ENCODE peak calls at places on chromosomes 5 and 9, in four cellular contexts. M, N, V and W are unnamed samples.

GRCh38 chr5:57862471-57863282 is 380.1 kb upstream of the ACTBL2 start:
- DNase-seq in M (no peak), N (no peak), V (no peak), W (no peak)

GRCh38 chr5:74624501-74624900 is 16.0 kb downstream of the ENC1 start:
- DNase-seq in M (no peak), N (no peak), V (no peak), W (no peak)

GRCh38 chr5:38835887-38836286 is 9.9 kb upstream of the OSMR start:
- DNase-seq in M (no peak), N (no peak), V (no peak), W (no peak)

GRCh38 chr9:132166599-132166998 is 4.7 kb downstream of the NTNG2 start:
- DNase-seq in M (no peak), N (no peak), V (no peak), W (no peak)

GRCh38 chr9:83479765-83480164 is 58.4 kb downstream of the FRMD3 start:
- DNase-seq in M (no peak), N (no peak), V (no peak), W (no peak)

GRCh38 chr9:107733530-107733907 is 243.9 kb upstream of the KLF4 start:
- DNase-seq in M (no peak), N (no peak), V (peak; percentile 94), W (no peak)

GRCh38 chr9:79693750-79694149 is 122.0 kb downstream of the TLE4 start:
- DNase-seq in M (no peak), N (no peak), V (no peak), W (no peak)

GRCh38 chr5:53087596-53087995 is 22.0 kb downstream of the MOCS2 start:
- DNase-seq in M (no peak), N (no peak), V (no peak), W (no peak)

GRCh38 chr9:129285979-129286772 is 108.1 kb upstream of the IER5L start:
- DNase-seq in M (no peak), N (no peak), V (peak; percentile 55), W (no peak)

GRCh38 chr5:35096209-35096608 is 48.5 kb upstream of the AGXT2 start:
- DNase-seq in M (no peak), N (no peak), V (no peak), W (no peak)

GRCh38 chr5:173823721-173824567 is 64.2 kb upstream of the CPEB4 start:
- DNase-seq in M (no peak), N (no peak), V (no peak), W (no peak)

GRCh38 chr9:82031538-82032280 is 43.1 kb downstream of the SPATA31D1 start:
- DNase-seq in M (no peak), N (no peak), V (no peak), W (no peak)

GRCh38 chr5:158174918-158175663 is 316.1 kb upstream of the CLINT1 start:
- DNase-seq in M (peak; percentile 75), N (no peak), V (peak; percentile 84), W (peak; percentile 75)

DNA sequence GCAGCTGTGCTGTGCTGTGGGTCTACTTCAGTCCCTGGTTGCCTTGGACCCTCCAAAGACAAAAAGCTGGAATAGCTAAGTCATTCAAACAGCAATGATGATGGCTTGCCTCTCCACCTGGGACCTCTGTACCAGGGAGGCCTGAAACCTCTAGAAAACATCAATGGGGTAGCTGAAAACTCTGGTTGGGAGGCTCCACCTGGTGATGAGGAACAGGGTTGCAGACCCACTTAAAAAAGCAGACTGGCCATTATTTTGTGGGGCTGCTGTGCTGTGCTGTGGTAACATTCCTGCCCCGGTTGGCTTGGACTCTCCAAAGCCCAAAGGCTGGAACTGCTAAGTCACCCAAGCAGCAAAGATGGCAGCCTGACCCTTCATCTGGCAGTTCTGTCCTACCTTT is 839.3 kb upstream of the ARRDC3 start:
- DNase-seq in M (no peak), N (no peak), V (no peak), W (no peak)
- TF ChIP-seq CTCF in M (no peak), N (no peak), V (no peak), W (no peak)

GRCh38 chr5:176609724-176610429 is at the start of gene GPRIN1:
- DNase-seq in M (peak; percentile 96), N (peak; percentile 79), V (no peak), W (peak; percentile 97)
- TF ChIP-seq CTCF in M (peak; percentile 49), N (peak; percentile 41), V (no peak), W (peak; percentile 39)

DNA sequence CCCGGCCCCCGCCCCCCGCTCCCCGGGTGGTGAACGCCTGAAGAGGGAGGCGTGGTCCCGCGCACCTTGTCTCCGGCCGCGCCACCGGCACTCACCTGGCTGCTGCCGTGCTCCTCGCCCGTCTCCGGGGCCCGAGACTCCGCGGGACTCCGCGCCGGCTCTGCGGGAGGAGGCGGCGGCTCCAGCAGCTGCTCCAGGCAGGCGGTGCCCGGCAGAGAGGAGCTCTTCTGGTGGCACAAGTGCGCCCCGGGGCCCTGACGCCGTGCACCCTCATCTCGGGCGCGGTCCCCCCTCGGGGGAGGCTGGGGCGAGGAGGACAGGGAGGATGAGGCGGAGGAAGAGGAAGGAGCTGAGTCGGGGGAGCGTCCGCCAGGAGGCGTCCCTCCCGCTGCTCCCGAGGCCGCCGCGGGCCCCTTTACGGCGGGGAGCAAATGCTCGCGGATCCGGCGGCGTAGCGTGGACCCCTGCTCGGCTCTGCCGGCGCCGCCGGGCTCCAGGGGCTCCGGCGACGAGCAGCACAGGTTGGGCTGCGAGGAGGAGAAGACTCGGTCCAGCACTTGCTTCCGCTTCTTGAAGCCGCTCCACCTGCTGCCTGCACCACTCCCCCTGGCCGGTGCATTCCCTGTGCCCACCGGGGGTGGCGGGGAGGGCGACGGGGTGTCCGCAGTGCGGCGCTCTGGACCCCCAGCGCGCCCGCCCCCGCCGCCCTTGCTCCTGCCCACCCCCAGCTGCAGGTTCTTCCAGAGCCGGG is 958 bp downstream of the MCTP1 start:
- DNase-seq in M (peak; percentile 63), N (peak; percentile 43), V (no peak), W (peak; percentile 77)
- TF ChIP-seq CTCF in M (peak; percentile 50), N (peak; percentile 63), V (no peak), W (peak; percentile 22)

DNA sequence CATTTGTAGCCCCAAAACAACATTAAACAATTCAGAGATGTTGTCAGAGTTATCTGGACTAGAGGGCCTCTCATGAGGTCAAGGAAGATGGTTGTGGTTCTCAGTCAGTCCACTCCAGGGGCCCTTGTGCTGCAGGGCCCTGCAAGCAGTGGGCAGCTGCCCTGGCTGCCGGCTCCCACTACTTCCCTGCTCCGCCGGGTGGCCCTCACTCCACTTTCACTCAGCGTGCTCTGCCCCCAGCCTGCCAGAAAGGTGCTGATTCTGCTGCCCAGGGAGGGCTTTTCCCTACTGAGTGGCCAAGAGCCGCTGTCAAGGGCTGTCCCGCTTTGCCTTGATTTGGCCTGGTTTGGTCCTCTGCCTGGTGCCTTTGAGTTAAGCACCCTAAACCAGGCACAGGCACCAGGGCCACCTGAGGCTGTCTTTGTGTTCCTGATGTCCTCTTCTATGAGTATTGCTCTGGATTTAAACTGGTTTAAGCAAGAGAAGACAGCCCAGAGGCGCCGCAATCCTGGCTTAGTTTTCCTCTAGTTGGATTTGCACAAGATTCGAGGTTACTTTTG is 117.2 kb downstream of the GADD45G start:
- DNase-seq in M (no peak), N (no peak), V (no peak), W (no peak)
- TF ChIP-seq CTCF in M (no peak), N (no peak), V (no peak), W (no peak)

DNA sequence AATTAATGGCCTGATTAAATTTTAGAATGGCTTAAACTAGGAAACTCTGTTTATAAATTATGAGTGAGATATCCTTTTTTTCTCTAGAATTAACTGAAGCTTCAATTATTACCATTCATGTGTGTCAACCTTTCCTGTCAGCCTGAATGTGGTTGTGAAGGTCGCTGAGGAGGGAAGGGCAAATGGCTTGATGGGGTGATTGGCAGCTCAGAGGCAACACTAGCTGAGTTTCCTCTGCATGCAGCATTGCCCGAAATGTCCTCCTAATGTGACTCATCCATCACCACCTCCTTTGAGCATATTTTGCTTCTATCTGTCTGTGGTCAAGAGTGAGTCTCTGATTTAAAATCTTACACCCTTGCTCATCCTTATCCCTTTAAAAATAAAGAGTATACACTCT is 281.9 kb downstream of the TENT4A start:
- DNase-seq in M (no peak), N (no peak), V (no peak), W (no peak)
- TF ChIP-seq CTCF in M (no peak), N (no peak), V (no peak), W (no peak)

DNA sequence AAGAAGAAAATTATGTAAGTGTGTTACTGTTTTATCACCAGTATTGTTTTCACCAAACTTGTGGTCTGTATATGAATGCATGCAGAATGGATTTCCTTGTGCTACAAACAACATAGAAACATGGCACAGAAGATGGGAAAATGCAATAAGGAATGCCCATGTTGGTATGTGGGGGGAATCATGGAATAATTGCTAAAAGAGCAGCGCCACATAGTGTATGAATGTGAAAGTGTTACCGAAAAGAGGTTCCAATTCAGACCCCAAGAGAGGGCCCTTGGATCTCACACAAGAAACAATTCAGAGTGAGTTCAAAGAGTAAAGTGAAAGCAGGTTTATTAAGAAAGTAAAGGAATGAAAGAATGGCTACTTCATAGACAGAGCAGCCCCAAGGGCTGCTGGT is 26.4 kb upstream of the TYRP1 start:
- DNase-seq in M (no peak), N (no peak), V (no peak), W (no peak)
- TF ChIP-seq CTCF in M (no peak), N (peak; percentile 6), V (no peak), W (no peak)

GRCh38 chr9:134522502-134522848 is 119.1 kb upstream of the COL5A1 start:
- DNase-seq in M (no peak), N (no peak), V (no peak), W (no peak)

GRCh38 chr9:134519403-134520070 is 122.1 kb upstream of the COL5A1 start:
- DNase-seq in M (no peak), N (no peak), V (no peak), W (no peak)

GRCh38 chr9:134525070-134525815 is 116.4 kb upstream of the COL5A1 start:
- DNase-seq in M (no peak), N (no peak), V (no peak), W (no peak)

GRCh38 chr9:134522976-134523375 is 118.6 kb upstream of the COL5A1 start:
- DNase-seq in M (no peak), N (no peak), V (no peak), W (no peak)

GRCh38 chr9:134521817-134522501 is 119.6 kb upstream of the COL5A1 start:
- DNase-seq in M (no peak), N (no peak), V (no peak), W (no peak)
- TF ChIP-seq CTCF in M (no peak), N (no peak), V (no peak), W (no peak)

DNA sequence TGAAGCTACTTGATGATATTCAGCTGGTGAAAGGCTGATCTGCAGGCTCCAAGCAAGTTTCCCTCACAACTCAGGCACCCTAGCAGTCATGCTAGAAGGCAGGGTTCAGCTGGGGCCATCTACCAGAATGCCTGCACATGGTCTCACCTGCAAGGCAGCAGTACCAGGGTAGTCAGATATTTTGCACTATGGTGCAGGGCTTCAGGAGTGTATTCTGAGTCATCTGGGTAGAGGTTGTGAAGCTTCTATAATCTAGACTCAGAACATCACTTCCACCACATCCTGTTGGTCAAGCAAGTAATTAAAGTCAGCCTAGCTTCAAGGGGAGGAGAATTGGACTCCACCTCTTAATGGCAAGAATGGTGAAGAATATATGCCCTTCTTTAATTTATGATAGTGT is 159.7 kb upstream of the SLC28A3 start:
- DNase-seq in M (no peak), N (peak; percentile 13), V (no peak), W (no peak)
- TF ChIP-seq CTCF in M (no peak), N (no peak), V (no peak), W (no peak)

GRCh38 chr9:110842169-110842568 is 173.6 kb downstream of the MUSK start:
- DNase-seq in M (no peak), N (no peak), V (no peak), W (no peak)
- TF ChIP-seq CTCF in M (no peak), N (no peak), V (no peak), W (no peak)